ENCODE peak calls at places on chromosomes 11 and 22, in five cellular contexts. X, M, D, J and H are unnamed samples.

GRCh38 chr11:23865341-23865975 is 631.4 kb upstream of the LUZP2 start:
- DNase-seq in J (no peak), X (no peak), D (no peak), M (no peak), H (peak; percentile 42)

GRCh38 chr22:22670076-22670795 is 25.8 kb downstream of the GGTLC2 start:
- DNase-seq in J (no peak), M (no peak), D (no peak), X (no peak), H (no peak)

GRCh38 chr22:37244922-37245722 is 1.1 kb upstream of the RAC2 start:
- DNase-seq in J (no peak), D (no peak), X (no peak), M (no peak), H (no peak)

GRCh38 chr11:44319552-44320288 is 9.8 kb upstream of the ALX4 start:
- DNase-seq in D (no peak), M (no peak), X (no peak), J (no peak), H (no peak)

GRCh38 chr11:86692317-86692716 is 19.9 kb upstream of the ME3 start:
- DNase-seq in J (no peak), D (no peak), X (no peak), M (peak; percentile 63), H (no peak)

GRCh38 chr11:130403301-130403804 is 25.1 kb downstream of the ADAMTS8 start:
- DNase-seq in M (peak; percentile 93), X (no peak), D (no peak), J (no peak), H (peak; percentile 75)

GRCh38 chr11:76803811-76804600 is 20.9 kb downstream of the TSKU start:
- DNase-seq in X (no peak), D (no peak), M (peak; percentile 57), J (no peak), H (no peak)

GRCh38 chr22:36954251-36955014 is 41.0 kb downstream of the CSF2RB start:
- DNase-seq in X (no peak), J (no peak), D (no peak), M (no peak), H (no peak)

GRCh38 chr22:33314316-33314715 is 256.1 kb upstream of the SYN3 start:
- DNase-seq in M (no peak), X (no peak), D (no peak), J (no peak), H (no peak)

GRCh38 chr11:120515186-120515723 is 3.7 kb downstream of the GRIK4 start:
- DNase-seq in J (no peak), M (no peak), X (no peak), D (no peak), H (no peak)

GRCh38 chr11:67309166-67309565 is 5.8 kb downstream of the SSH3 start:
- DNase-seq in J (no peak), D (no peak), X (no peak), M (no peak), H (no peak)

GRCh38 chr11:106457727-106458126 is 380.3 kb downstream of the AASDHPPT start:
- DNase-seq in M (peak; percentile 88), J (no peak), D (no peak), X (no peak), H (peak; percentile 39)

GRCh38 chr11:133541331-133542095 is 9.2 kb upstream of the OPCML start:
- DNase-seq in X (no peak), M (no peak), J (no peak), D (no peak), H (no peak)

GRCh38 chr11:2883717-2884423 is 1.7 kb downstream of the CDKN1C start:
- DNase-seq in J (no peak), M (peak; percentile 28), D (no peak), X (peak; percentile 74), H (no peak)

GRCh38 chr11:77446911-77447629 is 26.8 kb downstream of the PAK1 start:
- DNase-seq in D (no peak), J (no peak), X (no peak), M (no peak), H (no peak)

GRCh38 chr11:78549624-78550409 is 24.8 kb downstream of the NARS2 start:
- DNase-seq in D (no peak), J (no peak), X (no peak), M (no peak), H (no peak)

GRCh38 chr11:134586726-134587125 is 174.7 kb upstream of the B3GAT1 start:
- DNase-seq in J (no peak), X (no peak), D (no peak), M (no peak), H (no peak)

GRCh38 chr22:34702279-34702678 is 363.7 kb upstream of the ISX start:
- DNase-seq in D (no peak), M (no peak), J (no peak), X (no peak), H (no peak)

GRCh38 chr11:106594751-106595351 is 423.4 kb downstream of the GUCY1A2 start:
- DNase-seq in X (no peak), D (no peak), M (no peak), J (no peak), H (no peak)

GRCh38 chr11:123977731-123978347 is at the start of gene OR10S1:
- DNase-seq in X (no peak), D (no peak), J (no peak), M (no peak), H (no peak)

GRCh38 chr11:8759634-8760033 is 77.0 kb downstream of the RPL27A start:
- DNase-seq in J (no peak), D (no peak), X (no peak), M (no peak), H (no peak)

GRCh38 chr11:63889344-63889743 is 27.6 kb downstream of the RCOR2 start:
- DNase-seq in X (no peak), J (no peak), D (no peak), M (no peak), H (no peak)

GRCh38 chr11:12842933-12843636 is 166.0 kb upstream of the RASSF10 start:
- DNase-seq in X (no peak), J (no peak), D (no peak), M (no peak), H (no peak)

GRCh38 chr11:8260202-8260996 is 3.3 kb downstream of the LMO1 start:
- DNase-seq in M (no peak), D (no peak), X (no peak), J (no peak), H (no peak)

GRCh38 chr11:126415128-126415527 is 59.6 kb downstream of the ST3GAL4 start:
- DNase-seq in J (no peak), X (no peak), M (no peak), D (no peak), H (no peak)

GRCh38 chr11:87284306-87284705 is 246.6 kb downstream of the TMEM135 start:
- DNase-seq in M (no peak), J (no peak), D (no peak), X (no peak), H (no peak)